ENCODE peak calls at places on chromosomes 7 and 10, in eight cellular contexts. W, K, L, N, B, X, C and T are unnamed samples.

GRCh38 chr7:18590744-18591340 is 95.3 kb downstream of the HDAC9 start:
- DNase-seq in W (peak), K (peak), L (no peak), N (no peak), B (no peak), X (no peak), C (peak), T (peak)

GRCh38 chr7:78395298-78396120 is 596.9 kb downstream of the PHTF2 start:
- DNase-seq in W (no peak), K (no peak), L (no peak), N (no peak), B (no peak), X (no peak), C (no peak), T (no peak)

GRCh38 chr7:51160411-51160810 is 156.2 kb downstream of the COBL start:
- DNase-seq in W (no peak), K (no peak), L (no peak), N (no peak), B (no peak), X (no peak), C (no peak), T (no peak)

GRCh38 chr7:115672024-115672423 is 358.5 kb downstream of the TFEC start:
- DNase-seq in W (peak), K (peak), L (no peak), N (no peak), B (no peak), X (no peak), C (no peak), T (no peak)

GRCh38 chr10:110363572-110364411 is 59.1 kb upstream of the SMNDC1 start:
- DNase-seq in W (peak), K (no peak), L (no peak), N (no peak), B (peak), X (no peak), C (no peak), T (no peak)

GRCh38 chr7:46616636-46617035 is 695.6 kb upstream of the IGFBP3 start:
- DNase-seq in W (peak), K (peak), L (no peak), N (no peak), B (no peak), X (no peak), C (no peak), T (no peak)

GRCh38 chr7:158849553-158850389 is 6.6 kb upstream of the DYNC2I1 start:
- DNase-seq in W (no peak), K (no peak), L (no peak), N (no peak), B (no peak), X (no peak), C (no peak), T (peak)

GRCh38 chr10:34184901-34185386 is 630.2 kb downstream of the PARD3 start:
- DNase-seq in W (no peak), K (no peak), L (no peak), N (no peak), B (no peak), X (no peak), C (peak), T (peak)

GRCh38 chr10:129685271-129685670 is 218.2 kb downstream of the MGMT start:
- DNase-seq in W (no peak), K (no peak), L (peak), N (no peak), B (no peak), X (no peak), C (no peak), T (no peak)

GRCh38 chr10:62853710-62854109 is 37.5 kb upstream of the EGR2 start:
- DNase-seq in W (no peak), K (peak), L (no peak), N (no peak), B (peak), X (no peak), C (no peak), T (no peak)

GRCh38 chr10:77949167-77949566 is 22.6 kb upstream of the DLG5 start:
- DNase-seq in W (peak), K (peak), L (peak), N (peak), B (no peak), X (no peak), C (peak), T (peak)

GRCh38 chr10:70762441-70763177 is 22.6 kb downstream of the TBATA start:
- DNase-seq in W (no peak), K (no peak), L (no peak), N (no peak), B (no peak), X (no peak), C (no peak), T (no peak)

GRCh38 chr7:106377847-106378361 is 93.1 kb upstream of the NAMPT start:
- DNase-seq in W (no peak), K (no peak), L (no peak), N (no peak), B (no peak), X (no peak), C (no peak), T (peak)

GRCh38 chr7:35983585-35983984 is 169.5 kb upstream of the EEPD1 start:
- DNase-seq in W (no peak), K (no peak), L (no peak), N (no peak), B (no peak), X (no peak), C (no peak), T (no peak)

GRCh38 chr7:135998081-135998480 is 20.9 kb upstream of the MTPN start:
- DNase-seq in W (peak), K (no peak), L (no peak), N (no peak), B (no peak), X (no peak), C (no peak), T (no peak)

GRCh38 chr7:7750571-7751242 is 32.3 kb upstream of the RPA3 start:
- DNase-seq in W (no peak), K (no peak), L (no peak), N (no peak), B (no peak), X (no peak), C (no peak), T (no peak)

GRCh38 chr10:74485283-74485682 is 334.3 kb downstream of the ADK start:
- DNase-seq in W (no peak), K (no peak), L (no peak), N (no peak), B (no peak), X (no peak), C (no peak), T (no peak)

GRCh38 chr10:47024399-47025252 is 113.4 kb downstream of the PTPN20 start:
- DNase-seq in W (peak), K (peak), L (peak), N (peak), B (peak), X (peak), C (peak), T (peak)

GRCh38 chr7:519974-520458 is 370 bp upstream of the PDGFA start:
- DNase-seq in W (peak), K (peak), L (peak), N (peak), B (peak), X (peak), C (peak), T (peak)

GRCh38 chr10:49309691-49310371 is 10.9 kb downstream of the C10orf71 start:
- DNase-seq in W (no peak), K (no peak), L (no peak), N (no peak), B (peak), X (no peak), C (no peak), T (no peak)

GRCh38 chr7:140022582-140023211 is 40.1 kb downstream of the PARP12 start:
- DNase-seq in W (no peak), K (peak), L (no peak), N (no peak), B (no peak), X (peak), C (no peak), T (no peak)

GRCh38 chr10:61733358-61733940 is 70.7 kb downstream of the CABCOCO1 start:
- DNase-seq in W (peak), K (peak), L (no peak), N (no peak), B (peak), X (peak), C (peak), T (peak)

GRCh38 chr10:31138026-31138553 is 106.4 kb upstream of the ZNF438 start:
- DNase-seq in W (no peak), K (peak), L (no peak), N (no peak), B (no peak), X (no peak), C (no peak), T (no peak)

GRCh38 chr10:107614939-107615665 is 450.6 kb upstream of the SORCS1 start:
- DNase-seq in W (peak), K (peak), L (no peak), N (no peak), B (no peak), X (no peak), C (no peak), T (no peak)

GRCh38 chr10:71817831-71818268 is 33.2 kb downstream of the PSAP start:
- DNase-seq in W (no peak), K (no peak), L (no peak), N (peak), B (no peak), X (peak), C (no peak), T (no peak)